ENCODE peak calls at places on chromosomes 2 and 18, in five cellular contexts. Z, P, A, N and L are unnamed samples.
A peak's percentile ranks its signal among the peaks of the same experiment; 100 is the strongest.

GRCh38 chr2:170034596-170034995 is 143.4 kb upstream of the MYO3B start:
- DNase-seq in P (no peak), N (no peak), Z (no peak), A (no peak), L (no peak)

GRCh38 chr2:204219196-204219595 is 282.6 kb downstream of the ICOS start:
- DNase-seq in N (no peak), Z (no peak), P (no peak), A (no peak), L (no peak)

GRCh38 chr2:76930076-76930734 is 592.0 kb downstream of the LRRTM4 start:
- DNase-seq in N (no peak), P (no peak), Z (no peak), A (no peak), L (no peak)

GRCh38 chr18:66722671-66723070 is 118.8 kb upstream of the CDH19 start:
- DNase-seq in N (no peak), Z (no peak), A (no peak), P (no peak), L (no peak)

GRCh38 chr2:113098061-113098460 is 29.3 kb upstream of the IL1RN start:
- DNase-seq in P (no peak), Z (no peak), A (no peak), N (no peak), L (no peak)

GRCh38 chr2:118003396-118003824 is 10.5 kb downstream of the CCDC93 start:
- DNase-seq in A (no peak), Z (peak; percentile 47), N (peak; percentile 74), P (peak; percentile 59), L (peak; percentile 84)

GRCh38 chr2:205965707-205966106 is 120.3 kb downstream of the INO80D start:
- DNase-seq in P (no peak), A (no peak), Z (no peak), N (no peak), L (no peak)

GRCh38 chr2:86223682-86224560 is 24.7 kb downstream of the MRPL35 start:
- DNase-seq in N (no peak), A (no peak), P (peak; percentile 52), Z (no peak), L (peak; percentile 79)

GRCh38 chr2:239193426-239193825 is 207.4 kb downstream of the HDAC4 start:
- DNase-seq in N (no peak), P (no peak), A (no peak), Z (no peak), L (no peak)

GRCh38 chr2:239908308-239908707 is 116.8 kb downstream of the NDUFA10 start:
- DNase-seq in N (no peak), Z (no peak), P (no peak), A (no peak), L (no peak)

GRCh38 chr2:112690853-112691390 is 29.9 kb upstream of the NT5DC4 start:
- DNase-seq in P (peak; percentile 52), N (peak; percentile 65), A (peak; percentile 41), Z (peak; percentile 5), L (peak; percentile 47)

GRCh38 chr18:3493501-3494244 is 43.7 kb downstream of the TGIF1 start:
- DNase-seq in P (no peak), N (no peak), A (no peak), Z (no peak), L (no peak)

GRCh38 chr2:164954954-164955701 is at the start of gene SLC38A11:
- DNase-seq in P (peak; percentile 20), A (peak; percentile 53), N (peak; percentile 51), Z (no peak), L (peak; percentile 75)

GRCh38 chr2:127179756-127180155 is 40.3 kb downstream of the CYP27C1 start:
- DNase-seq in A (no peak), Z (no peak), P (no peak), N (no peak), L (peak; percentile 60)

GRCh38 chr18:44887227-44887631 is 206.5 kb downstream of the SETBP1 start:
- DNase-seq in A (no peak), P (peak; percentile 75), N (no peak), Z (no peak), L (peak; percentile 61)

GRCh38 chr2:357811-358210 is 69.9 kb upstream of the ALKAL2 start:
- DNase-seq in A (no peak), P (no peak), Z (no peak), N (no peak), L (no peak)

GRCh38 chr2:182318466-182319309 is 108.1 kb downstream of the PDE1A start:
- DNase-seq in P (peak; percentile 40), N (no peak), A (no peak), Z (no peak), L (peak; percentile 17)